ENCODE peak calls at places on chromosomes 5 and 9, in nine cellular contexts. W is CD8-positive, alpha-beta T cell; D is HL-60; J is GM23248; Q is right atrium auricular region; L is A549; F is hepatocyte; R is endodermal cell; T is PC-9. G is an unnamed sample.

GRCh38 chr9:70519912-70520724 is 105.7 kb upstream of the KLF9 start:
- DNase-seq in W (no peak), D (no peak), J (no peak), Q (no peak), L (no peak), F (no peak), R (no peak), T (no peak), G (no peak)

GRCh38 chr5:97888439-97888838 is 705.4 kb upstream of the RIOK2 start:
- DNase-seq in W (no peak), D (no peak), J (no peak), Q (no peak), L (no peak), F (no peak), R (no peak), T (no peak), G (no peak)

GRCh38 chr9:134396258-134396742 is 70.0 kb downstream of the RXRA start:
- DNase-seq in W (no peak), D (peak), J (no peak), Q (no peak), L (no peak), F (no peak), R (no peak), T (no peak), G (no peak)

GRCh38 chr9:90394866-90395265 is 247.8 kb downstream of the DIRAS2 start:
- DNase-seq in W (no peak), D (no peak), J (no peak), Q (no peak), L (no peak), F (no peak), R (no peak), T (no peak), G (no peak)

GRCh38 chr5:75614165-75614564 is 2.9 kb downstream of the ANKDD1B start:
- DNase-seq in W (no peak), D (no peak), J (no peak), Q (no peak), L (no peak), F (no peak), R (no peak), T (no peak), G (no peak)

GRCh38 chr5:61450880-61451279 is 118.8 kb downstream of the ZSWIM6 start:
- DNase-seq in W (no peak), D (no peak), J (peak), Q (no peak), L (peak), F (no peak), R (no peak), T (no peak), G (peak)

GRCh38 chr5:35773936-35774335 is 82.8 kb upstream of the IL7R start:
- DNase-seq in W (no peak), D (no peak), J (peak), Q (no peak), L (no peak), F (no peak), R (no peak), T (no peak), G (no peak)

GRCh38 chr5:14061106-14061505 is 82.0 kb upstream of the TRIO start:
- DNase-seq in W (no peak), D (no peak), J (no peak), Q (no peak), L (peak), F (no peak), R (peak), T (no peak), G (no peak)

GRCh38 chr5:9789818-9790217 is 159.7 kb upstream of the TAS2R1 start:
- DNase-seq in W (no peak), D (no peak), J (no peak), Q (no peak), L (no peak), F (no peak), R (no peak), T (no peak), G (no peak)

GRCh38 chr5:181215997-181216982 is 6.8 kb upstream of the TRIM41 start:
- DNase-seq in W (no peak), D (peak), J (no peak), Q (no peak), L (peak), F (no peak), R (no peak), T (peak), G (peak)

GRCh38 chr9:120524852-120525251 is 55.1 kb downstream of the CDK5RAP2 start:
- DNase-seq in W (no peak), D (no peak), J (no peak), Q (no peak), L (no peak), F (no peak), R (peak), T (no peak), G (no peak)

GRCh38 chr5:158382473-158382872 is 523.5 kb upstream of the CLINT1 start:
- DNase-seq in W (no peak), D (peak), J (peak), Q (peak), L (peak), F (peak), R (peak), T (peak), G (peak)

GRCh38 chr5:149392718-149393117 is 13.6 kb upstream of the IL17B start:
- DNase-seq in W (no peak), D (no peak), J (peak), Q (no peak), L (peak), F (no peak), R (no peak), T (no peak), G (no peak)

GRCh38 chr5:7397005-7397546 is 1.1 kb downstream of the ADCY2 start:
- DNase-seq in W (no peak), D (peak), J (peak), Q (no peak), L (no peak), F (peak), R (peak), T (no peak), G (peak)

GRCh38 chr9:88198346-88198807 is 60.1 kb upstream of the SPATA31C2 start:
- DNase-seq in W (no peak), D (peak), J (peak), Q (no peak), L (peak), F (peak), R (no peak), T (peak), G (no peak)

GRCh38 chr9:35962126-35962906 is 4.4 kb upstream of the OR2S2 start:
- DNase-seq in W (no peak), D (no peak), J (peak), Q (peak), L (no peak), F (no peak), R (peak), T (no peak), G (peak)

GRCh38 chr9:118809160-118809625 is 560.0 kb downstream of the BRINP1 start:
- DNase-seq in W (no peak), D (no peak), J (no peak), Q (no peak), L (no peak), F (peak), R (peak), T (no peak), G (no peak)

GRCh38 chr5:13632676-13633075 is 311.8 kb downstream of the DNAH5 start:
- DNase-seq in W (no peak), D (no peak), J (peak), Q (no peak), L (peak), F (no peak), R (no peak), T (peak), G (no peak)

GRCh38 chr9:90044710-90045151 is 439.9 kb downstream of the GADD45G start:
- DNase-seq in W (no peak), D (no peak), J (peak), Q (no peak), L (peak), F (peak), R (no peak), T (peak), G (peak)

GRCh38 chr9:27423919-27424710 is 100.0 kb upstream of the IFNK start:
- DNase-seq in W (no peak), D (no peak), J (no peak), Q (no peak), L (no peak), F (no peak), R (no peak), T (no peak), G (no peak)

GRCh38 chr5:16924201-16924600 is 11.9 kb downstream of the MYO10 start:
- DNase-seq in W (no peak), D (no peak), J (no peak), Q (no peak), L (no peak), F (no peak), R (no peak), T (no peak), G (no peak)
- H3K27ac ChIP-seq in W (no peak), D (no peak), J (no peak), Q (no peak), L (peak), F (no peak), R (no peak), T (no peak), G (no peak)

GRCh38 chr5:126464959-126465358 is 41.8 kb downstream of the GRAMD2B start:
- DNase-seq in W (no peak), D (no peak), J (no peak), Q (no peak), L (no peak), F (peak), R (peak), T (no peak), G (no peak)
- H3K27ac ChIP-seq in W (no peak), D (no peak), J (no peak), Q (no peak), L (no peak), F (peak), R (no peak), T (no peak), G (no peak)

GRCh38 chr9:109108318-109108717 is 11.4 kb downstream of the TMEM245 start:
- DNase-seq in W (no peak), D (no peak), J (peak), Q (no peak), L (no peak), F (no peak), R (no peak), T (no peak), G (no peak)

GRCh38 chr9:109107402-109108240 is 12.1 kb downstream of the TMEM245 start:
- DNase-seq in W (no peak), D (no peak), J (peak), Q (no peak), L (peak), F (peak), R (no peak), T (peak), G (peak)

GRCh38 chr9:109113239-109113638 is 6.5 kb downstream of the TMEM245 start:
- DNase-seq in W (no peak), D (no peak), J (no peak), Q (no peak), L (no peak), F (no peak), R (no peak), T (no peak), G (no peak)

GRCh38 chr9:109110326-109111014 is 9.3 kb downstream of the TMEM245 start:
- DNase-seq in W (no peak), D (no peak), J (peak), Q (no peak), L (peak), F (no peak), R (no peak), T (no peak), G (no peak)

GRCh38 chr9:109109962-109110325 is 9.8 kb downstream of the TMEM245 start:
- DNase-seq in W (no peak), D (no peak), J (no peak), Q (no peak), L (no peak), F (no peak), R (no peak), T (peak), G (no peak)
- H3K27ac ChIP-seq in W (peak), D (no peak), J (peak), Q (peak), L (peak), F (peak), R (no peak), T (peak), G (peak)

GRCh38 chr5:39424751-39425524 is at the start of gene DAB2:
- DNase-seq in W (no peak), D (peak), J (peak), Q (peak), L (peak), F (peak), R (peak), T (peak), G (peak)
- H3K27ac ChIP-seq in W (no peak), D (no peak), J (peak), Q (peak), L (peak), F (peak), R (peak), T (peak), G (peak)

GRCh38 chr9:17236147-17236546 is 101.3 kb downstream of the CNTLN start:
- DNase-seq in W (no peak), D (no peak), J (no peak), Q (no peak), L (no peak), F (no peak), R (no peak), T (no peak), G (no peak)

GRCh38 chr9:17229945-17230560 is 95.2 kb downstream of the CNTLN start:
- DNase-seq in W (no peak), D (no peak), J (no peak), Q (no peak), L (peak), F (no peak), R (no peak), T (no peak), G (no peak)

GRCh38 chr9:17225407-17225806 is 90.6 kb downstream of the CNTLN start:
- DNase-seq in W (no peak), D (no peak), J (no peak), Q (no peak), L (no peak), F (no peak), R (no peak), T (no peak), G (no peak)

GRCh38 chr9:17230646-17231045 is 95.8 kb downstream of the CNTLN start:
- DNase-seq in W (no peak), D (no peak), J (no peak), Q (no peak), L (no peak), F (no peak), R (no peak), T (no peak), G (no peak)
- H3K27ac ChIP-seq in W (no peak), D (no peak), J (no peak), Q (no peak), L (no peak), F (no peak), R (no peak), T (no peak), G (no peak)

DNA sequence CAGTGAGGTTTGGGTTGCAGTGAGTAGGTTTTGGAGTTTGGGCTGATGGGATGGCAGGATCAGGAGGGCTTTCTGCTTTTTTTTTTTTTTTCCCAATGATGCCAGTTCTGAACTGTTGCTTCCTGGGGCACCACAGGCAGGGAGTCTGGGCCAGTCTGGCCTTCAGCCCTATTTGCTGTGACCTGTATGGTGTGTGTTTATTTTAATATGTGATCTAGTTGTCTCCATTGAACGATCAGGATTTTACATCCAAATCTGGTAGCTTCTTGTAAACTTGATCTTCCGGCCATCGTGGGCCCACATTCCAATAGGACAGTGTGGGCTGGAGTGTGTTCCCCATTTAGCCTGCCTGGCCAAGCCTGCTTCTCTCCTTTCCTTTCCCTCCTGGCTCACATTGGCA is 25.8 kb upstream of the DAB2IP start:
- DNase-seq in W (no peak), D (no peak), J (no peak), Q (no peak), L (no peak), F (no peak), R (no peak), T (no peak), G (no peak)
- H3K27ac ChIP-seq in W (no peak), D (no peak), J (no peak), Q (no peak), L (no peak), F (no peak), R (no peak), T (no peak), G (no peak)